ENCODE peak calls at places on chromosomes 1 and 21, in five cellular contexts. Z is AG04450, V is heart left ventricle, T is stomach, O is IMR-90. M is an unnamed sample.

GRCh38 chr1:86774305-86775304 is 70.2 kb downstream of the SH3GLB1 start:
- DNase-seq in Z (peak), V (peak), T (peak), O (peak), M (no peak)

GRCh38 chr1:216750031-216750627 is 26.9 kb upstream of the ESRRG start:
- DNase-seq in Z (peak), V (no peak), T (peak), O (peak), M (no peak)

GRCh38 chr1:3002349-3003038 is 18.8 kb upstream of the ACTRT2 start:
- DNase-seq in Z (no peak), V (peak), T (no peak), O (no peak), M (peak)

GRCh38 chr1:45730075-45730779 is 20.2 kb downstream of the IPP start:
- DNase-seq in Z (no peak), V (no peak), T (no peak), O (no peak), M (no peak)

GRCh38 chr21:14773777-14774345 is 227.7 kb upstream of the SAMSN1 start:
- DNase-seq in Z (no peak), V (peak), T (peak), O (no peak), M (no peak)

GRCh38 chr21:15051652-15052554 is 12.9 kb downstream of the NRIP1 start:
- DNase-seq in Z (no peak), V (no peak), T (no peak), O (peak), M (no peak)

GRCh38 chr1:46174448-46175231 is at the start of gene TSPAN1:
- DNase-seq in Z (no peak), V (peak), T (peak), O (peak), M (no peak)

GRCh38 chr1:34371829-34372532 is 195.3 kb downstream of the C1orf94 start:
- DNase-seq in Z (no peak), V (no peak), T (no peak), O (no peak), M (no peak)

GRCh38 chr1:202505356-202505755 is 156.9 kb downstream of the PPP1R12B start:
- DNase-seq in Z (peak), V (no peak), T (no peak), O (peak), M (no peak)

GRCh38 chr1:924619-925323 is 1.0 kb downstream of the SAMD11 start:
- DNase-seq in Z (no peak), V (no peak), T (peak), O (peak), M (no peak)

GRCh38 chr1:71228727-71229371 is 148.0 kb upstream of the ZRANB2 start:
- DNase-seq in Z (no peak), V (no peak), T (no peak), O (no peak), M (no peak)

GRCh38 chr1:101284021-101284420 is 47.2 kb downstream of the S1PR1 start:
- DNase-seq in Z (no peak), V (no peak), T (no peak), O (no peak), M (no peak)

GRCh38 chr1:25794325-25794724 is 5.7 kb upstream of the SELENON start:
- DNase-seq in Z (no peak), V (no peak), T (no peak), O (no peak), M (no peak)

GRCh38 chr1:166471359-166471758 is 304.6 kb upstream of the FAM78B start:
- DNase-seq in Z (no peak), V (no peak), T (no peak), O (no peak), M (no peak)

GRCh38 chr1:211213702-211214101 is 45.5 kb upstream of the RCOR3 start:
- DNase-seq in Z (no peak), V (no peak), T (no peak), O (no peak), M (no peak)
- TF ChIP-seq CTCF in Z (no peak), V (no peak), T (no peak), O (no peak), M (no peak)

DNA sequence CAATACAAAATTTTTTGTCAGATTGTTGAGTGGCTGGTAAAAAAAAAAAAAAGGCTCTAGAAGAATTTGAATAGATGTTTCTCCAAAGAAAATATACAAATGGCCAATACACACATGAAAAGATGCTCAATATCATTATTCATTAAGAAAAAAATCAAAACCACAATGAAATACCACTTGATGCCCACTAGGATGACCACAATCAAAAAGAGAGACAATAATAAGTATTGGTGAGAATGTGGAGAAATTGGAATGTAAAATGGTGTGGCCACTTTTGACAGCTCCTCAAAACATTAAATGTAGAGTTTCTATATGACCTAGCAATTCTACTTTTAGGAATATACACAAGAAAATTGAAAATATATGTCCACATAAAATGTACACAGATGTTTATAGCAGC is 100.0 kb downstream of the CLEC20A start:
- DNase-seq in Z (no peak), V (no peak), T (no peak), O (no peak), M (no peak)
- TF ChIP-seq CTCF in Z (no peak), V (no peak), T (no peak), O (no peak), M (peak)

DNA sequence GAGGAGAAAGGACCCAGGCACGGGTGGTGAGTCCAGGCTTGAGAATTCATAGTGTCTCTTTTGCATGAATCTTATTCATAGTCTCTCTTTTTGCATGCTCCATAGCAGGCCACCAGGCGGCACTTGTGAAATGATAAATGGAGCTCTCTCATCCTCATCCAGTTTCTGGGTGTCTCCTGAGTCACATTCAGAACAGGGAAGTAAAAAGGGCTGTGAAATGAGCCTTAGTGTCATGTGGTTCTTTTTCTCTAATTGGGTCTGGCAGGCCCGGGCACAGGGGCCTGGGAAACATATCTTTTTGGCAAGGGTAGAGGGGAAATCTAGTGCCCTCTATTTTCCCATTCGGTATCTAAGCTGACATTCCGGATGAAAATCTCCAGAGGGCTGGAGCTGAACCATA is 19.1 kb upstream of the NCF2 start:
- DNase-seq in Z (no peak), V (peak), T (peak), O (peak), M (no peak)
- TF ChIP-seq CTCF in Z (peak), V (peak), T (no peak), O (peak), M (peak)

DNA sequence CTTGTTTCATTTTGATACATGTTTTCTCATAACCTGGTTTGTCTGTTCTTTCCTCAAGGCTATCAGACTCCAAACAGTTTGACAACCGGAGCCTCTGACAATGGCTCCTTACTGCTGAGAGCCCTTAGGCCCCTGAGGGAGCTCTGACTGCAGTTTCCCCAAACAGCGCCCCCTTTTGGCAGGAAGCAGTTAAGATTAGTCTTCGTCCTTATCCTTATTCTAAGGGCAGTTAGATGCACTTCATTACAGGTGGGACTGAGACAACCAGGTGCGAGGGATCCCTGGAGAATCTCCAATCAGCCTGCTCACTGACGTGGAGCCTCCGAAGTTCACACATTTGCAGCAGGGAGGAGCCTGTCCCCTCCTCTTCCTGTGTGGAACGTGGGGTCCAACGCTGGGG is 393.1 kb downstream of the BRINP3 start:
- DNase-seq in Z (no peak), V (no peak), T (no peak), O (no peak), M (no peak)
- TF ChIP-seq CTCF in Z (no peak), V (no peak), T (no peak), O (peak), M (peak)

DNA sequence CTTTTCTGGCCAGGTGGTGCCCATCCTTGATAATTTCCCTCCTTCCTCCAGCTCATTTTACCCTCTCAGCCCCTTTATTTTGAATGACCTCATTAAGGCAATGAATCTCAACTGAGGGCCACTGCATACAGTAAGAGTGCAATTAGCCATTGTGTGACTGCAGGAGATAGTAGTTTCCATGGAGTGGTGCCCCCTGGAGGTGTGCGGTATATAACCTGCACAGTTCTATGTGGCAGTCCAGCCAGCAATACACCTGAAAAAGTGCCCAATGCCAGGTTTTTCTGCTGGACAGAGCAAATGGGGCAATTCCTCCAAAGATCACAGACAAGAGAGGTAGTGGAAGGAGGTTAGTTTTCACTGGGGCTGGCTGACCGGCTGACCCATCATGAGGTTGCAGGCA is 25.9 kb upstream of the LRRC38 start:
- DNase-seq in Z (no peak), V (no peak), T (no peak), O (no peak), M (no peak)
- TF ChIP-seq CTCF in Z (no peak), V (no peak), T (no peak), O (no peak), M (peak)

GRCh38 chr1:204494281-204495077 is at the start of gene PIK3C2B:
- DNase-seq in Z (peak), V (peak), T (peak), O (peak), M (no peak)
- TF ChIP-seq CTCF in Z (peak), V (peak), T (peak), O (peak), M (peak)

GRCh38 chr21:40052276-40052675 is 185.0 kb downstream of the PCP4 start:
- DNase-seq in Z (no peak), V (no peak), T (no peak), O (no peak), M (no peak)
- TF ChIP-seq CTCF in Z (no peak), V (no peak), T (no peak), O (no peak), M (no peak)

DNA sequence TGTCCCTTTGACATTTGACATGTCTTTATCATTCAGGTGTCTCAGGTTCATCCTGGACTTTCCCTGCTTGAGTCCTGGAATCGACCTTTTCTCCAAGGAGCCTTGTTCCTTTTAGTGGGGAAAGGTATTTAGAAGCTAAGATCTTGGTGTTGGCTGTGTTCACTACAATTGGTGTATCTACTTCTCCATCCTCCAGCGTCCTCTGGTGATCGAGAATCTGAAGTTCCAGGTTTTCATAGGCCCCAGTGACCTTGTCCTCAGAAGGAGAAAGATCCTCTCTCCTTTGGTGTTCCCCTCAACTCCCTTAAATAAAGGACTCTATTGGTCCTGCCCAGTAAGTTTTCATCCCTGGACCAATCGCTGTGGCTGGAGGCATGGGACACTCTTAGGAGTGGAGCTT is 22.1 kb downstream of the MROH7 start:
- DNase-seq in Z (no peak), V (no peak), T (no peak), O (no peak), M (no peak)
- TF ChIP-seq CTCF in Z (no peak), V (no peak), T (no peak), O (no peak), M (no peak)